ENCODE peak calls at places on chromosomes 5 and 9, in ten cellular contexts. One of them, this sample, is unnamed.

GRCh38 chr5:14286574-14287399 is 143.6 kb downstream of the TRIO start:
- DNase-seq in endothelial cell: no peak
- DNase-seq in CD8-positive, alpha-beta memory T cell: no peak
- DNase-seq in SHP77: no peak
- DNase-seq in NB4: no peak
- DNase-seq in hepatic stellate cell: no peak
- DNase-seq in NCI-H345: no peak
- DNase-seq in NCI-H1048: no peak
- DNase-seq in stimulated activated effector memory CD8-positive, alpha-beta T cell treated with anti-CD3 and anti-CD28 coated beads, Interleukin-12 subunit alpha, Interleukin-12 subunit beta, amount 100 ng/mL, for 72 hours: no peak
- DNase-seq in aorta: no peak
- DNase-seq in this sample: no peak

GRCh38 chr9:113621309-113621791 is 157.8 kb downstream of the RGS3 start:
- DNase-seq in endothelial cell: peak
- DNase-seq in CD8-positive, alpha-beta memory T cell: no peak
- DNase-seq in SHP77: no peak
- DNase-seq in NB4: no peak
- DNase-seq in hepatic stellate cell: peak
- DNase-seq in NCI-H345: no peak
- DNase-seq in NCI-H1048: no peak
- DNase-seq in stimulated activated effector memory CD8-positive, alpha-beta T cell treated with anti-CD3 and anti-CD28 coated beads, Interleukin-12 subunit alpha, Interleukin-12 subunit beta, amount 100 ng/mL, for 72 hours: no peak
- DNase-seq in aorta: peak
- DNase-seq in this sample: no peak

GRCh38 chr9:83330207-83331196 is 207.7 kb downstream of the FRMD3 start:
- DNase-seq in endothelial cell: no peak
- DNase-seq in CD8-positive, alpha-beta memory T cell: no peak
- DNase-seq in SHP77: peak
- DNase-seq in NB4: peak
- DNase-seq in hepatic stellate cell: no peak
- DNase-seq in NCI-H345: no peak
- DNase-seq in NCI-H1048: no peak
- DNase-seq in stimulated activated effector memory CD8-positive, alpha-beta T cell treated with anti-CD3 and anti-CD28 coated beads, Interleukin-12 subunit alpha, Interleukin-12 subunit beta, amount 100 ng/mL, for 72 hours: no peak
- DNase-seq in aorta: no peak
- DNase-seq in this sample: no peak

GRCh38 chr5:149455889-149456409 is 76.9 kb upstream of the IL17B start:
- DNase-seq in endothelial cell: no peak
- DNase-seq in CD8-positive, alpha-beta memory T cell: no peak
- DNase-seq in SHP77: peak
- DNase-seq in NB4: no peak
- DNase-seq in hepatic stellate cell: no peak
- DNase-seq in NCI-H345: no peak
- DNase-seq in NCI-H1048: no peak
- DNase-seq in stimulated activated effector memory CD8-positive, alpha-beta T cell treated with anti-CD3 and anti-CD28 coated beads, Interleukin-12 subunit alpha, Interleukin-12 subunit beta, amount 100 ng/mL, for 72 hours: no peak
- DNase-seq in aorta: no peak
- DNase-seq in this sample: no peak

GRCh38 chr9:97528529-97529230 is 27.2 kb downstream of the TMOD1 start:
- DNase-seq in endothelial cell: no peak
- DNase-seq in CD8-positive, alpha-beta memory T cell: no peak
- DNase-seq in SHP77: no peak
- DNase-seq in NB4: no peak
- DNase-seq in hepatic stellate cell: no peak
- DNase-seq in NCI-H345: no peak
- DNase-seq in NCI-H1048: no peak
- DNase-seq in stimulated activated effector memory CD8-positive, alpha-beta T cell treated with anti-CD3 and anti-CD28 coated beads, Interleukin-12 subunit alpha, Interleukin-12 subunit beta, amount 100 ng/mL, for 72 hours: no peak
- DNase-seq in aorta: no peak
- DNase-seq in this sample: no peak

GRCh38 chr9:16705121-16705604 is 165.3 kb downstream of the BNC2 start:
- DNase-seq in endothelial cell: peak
- DNase-seq in CD8-positive, alpha-beta memory T cell: no peak
- DNase-seq in SHP77: peak
- DNase-seq in NB4: no peak
- DNase-seq in hepatic stellate cell: peak
- DNase-seq in NCI-H345: peak
- DNase-seq in NCI-H1048: no peak
- DNase-seq in stimulated activated effector memory CD8-positive, alpha-beta T cell treated with anti-CD3 and anti-CD28 coated beads, Interleukin-12 subunit alpha, Interleukin-12 subunit beta, amount 100 ng/mL, for 72 hours: no peak
- DNase-seq in aorta: peak
- DNase-seq in this sample: no peak

GRCh38 chr5:176320577-176320976 is 41.0 kb downstream of the KIAA1191 start:
- DNase-seq in endothelial cell: no peak
- DNase-seq in CD8-positive, alpha-beta memory T cell: no peak
- DNase-seq in SHP77: no peak
- DNase-seq in NB4: no peak
- DNase-seq in hepatic stellate cell: no peak
- DNase-seq in NCI-H345: no peak
- DNase-seq in NCI-H1048: no peak
- DNase-seq in stimulated activated effector memory CD8-positive, alpha-beta T cell treated with anti-CD3 and anti-CD28 coated beads, Interleukin-12 subunit alpha, Interleukin-12 subunit beta, amount 100 ng/mL, for 72 hours: no peak
- DNase-seq in aorta: no peak
- DNase-seq in this sample: no peak

GRCh38 chr9:70614786-70615565 is 200.5 kb upstream of the KLF9 start:
- DNase-seq in endothelial cell: no peak
- DNase-seq in CD8-positive, alpha-beta memory T cell: no peak
- DNase-seq in SHP77: no peak
- DNase-seq in NB4: no peak
- DNase-seq in hepatic stellate cell: no peak
- DNase-seq in NCI-H345: no peak
- DNase-seq in NCI-H1048: no peak
- DNase-seq in stimulated activated effector memory CD8-positive, alpha-beta T cell treated with anti-CD3 and anti-CD28 coated beads, Interleukin-12 subunit alpha, Interleukin-12 subunit beta, amount 100 ng/mL, for 72 hours: no peak
- DNase-seq in aorta: no peak
- DNase-seq in this sample: no peak

GRCh38 chr9:2681981-2682380 is 35.3 kb upstream of the KCNV2 start:
- DNase-seq in endothelial cell: no peak
- DNase-seq in CD8-positive, alpha-beta memory T cell: no peak
- DNase-seq in SHP77: no peak
- DNase-seq in NB4: no peak
- DNase-seq in hepatic stellate cell: no peak
- DNase-seq in NCI-H345: no peak
- DNase-seq in NCI-H1048: no peak
- DNase-seq in stimulated activated effector memory CD8-positive, alpha-beta T cell treated with anti-CD3 and anti-CD28 coated beads, Interleukin-12 subunit alpha, Interleukin-12 subunit beta, amount 100 ng/mL, for 72 hours: no peak
- DNase-seq in aorta: no peak
- DNase-seq in this sample: no peak

GRCh38 chr5:127959152-127959764 is 124.3 kb upstream of the SLC12A2 start:
- DNase-seq in endothelial cell: peak
- DNase-seq in CD8-positive, alpha-beta memory T cell: no peak
- DNase-seq in SHP77: peak
- DNase-seq in NB4: no peak
- DNase-seq in hepatic stellate cell: no peak
- DNase-seq in NCI-H345: peak
- DNase-seq in NCI-H1048: peak
- DNase-seq in stimulated activated effector memory CD8-positive, alpha-beta T cell treated with anti-CD3 and anti-CD28 coated beads, Interleukin-12 subunit alpha, Interleukin-12 subunit beta, amount 100 ng/mL, for 72 hours: no peak
- DNase-seq in aorta: no peak
- DNase-seq in this sample: peak

GRCh38 chr9:133862585-133863041 is 124.5 kb upstream of the SARDH start:
- DNase-seq in endothelial cell: no peak
- DNase-seq in CD8-positive, alpha-beta memory T cell: no peak
- DNase-seq in SHP77: no peak
- DNase-seq in NB4: peak
- DNase-seq in hepatic stellate cell: no peak
- DNase-seq in NCI-H345: no peak
- DNase-seq in NCI-H1048: no peak
- DNase-seq in stimulated activated effector memory CD8-positive, alpha-beta T cell treated with anti-CD3 and anti-CD28 coated beads, Interleukin-12 subunit alpha, Interleukin-12 subunit beta, amount 100 ng/mL, for 72 hours: no peak
- DNase-seq in aorta: peak
- DNase-seq in this sample: no peak

GRCh38 chr5:56615750-56616149 is 199.6 kb upstream of the MAP3K1 start:
- DNase-seq in endothelial cell: no peak
- DNase-seq in CD8-positive, alpha-beta memory T cell: no peak
- DNase-seq in SHP77: no peak
- DNase-seq in NB4: no peak
- DNase-seq in hepatic stellate cell: no peak
- DNase-seq in NCI-H345: no peak
- DNase-seq in NCI-H1048: no peak
- DNase-seq in stimulated activated effector memory CD8-positive, alpha-beta T cell treated with anti-CD3 and anti-CD28 coated beads, Interleukin-12 subunit alpha, Interleukin-12 subunit beta, amount 100 ng/mL, for 72 hours: no peak
- DNase-seq in aorta: no peak
- DNase-seq in this sample: no peak

GRCh38 chr9:94945191-94946144 is 219.0 kb downstream of the AOPEP start:
- DNase-seq in endothelial cell: no peak
- DNase-seq in CD8-positive, alpha-beta memory T cell: no peak
- DNase-seq in SHP77: peak
- DNase-seq in NB4: peak
- DNase-seq in hepatic stellate cell: peak
- DNase-seq in NCI-H345: no peak
- DNase-seq in NCI-H1048: no peak
- DNase-seq in stimulated activated effector memory CD8-positive, alpha-beta T cell treated with anti-CD3 and anti-CD28 coated beads, Interleukin-12 subunit alpha, Interleukin-12 subunit beta, amount 100 ng/mL, for 72 hours: no peak
- DNase-seq in aorta: peak
- DNase-seq in this sample: no peak

GRCh38 chr5:1230551-1230950 is 5.4 kb downstream of the SLC6A18 start:
- DNase-seq in endothelial cell: no peak
- DNase-seq in CD8-positive, alpha-beta memory T cell: no peak
- DNase-seq in SHP77: no peak
- DNase-seq in NB4: no peak
- DNase-seq in hepatic stellate cell: no peak
- DNase-seq in NCI-H345: no peak
- DNase-seq in NCI-H1048: no peak
- DNase-seq in stimulated activated effector memory CD8-positive, alpha-beta T cell treated with anti-CD3 and anti-CD28 coated beads, Interleukin-12 subunit alpha, Interleukin-12 subunit beta, amount 100 ng/mL, for 72 hours: no peak
- DNase-seq in aorta: no peak
- DNase-seq in this sample: no peak

GRCh38 chr5:177497297-177498012 is at the start of gene PDLIM7:
- DNase-seq in endothelial cell: peak
- DNase-seq in CD8-positive, alpha-beta memory T cell: peak
- DNase-seq in SHP77: peak
- DNase-seq in NB4: peak
- DNase-seq in hepatic stellate cell: peak
- DNase-seq in NCI-H345: peak
- DNase-seq in NCI-H1048: peak
- DNase-seq in stimulated activated effector memory CD8-positive, alpha-beta T cell treated with anti-CD3 and anti-CD28 coated beads, Interleukin-12 subunit alpha, Interleukin-12 subunit beta, amount 100 ng/mL, for 72 hours: peak
- DNase-seq in aorta: peak
- DNase-seq in this sample: peak

GRCh38 chr5:38645508-38645907 is 89.1 kb upstream of the LIFR start:
- DNase-seq in endothelial cell: no peak
- DNase-seq in CD8-positive, alpha-beta memory T cell: no peak
- DNase-seq in SHP77: no peak
- DNase-seq in NB4: no peak
- DNase-seq in hepatic stellate cell: no peak
- DNase-seq in NCI-H345: no peak
- DNase-seq in NCI-H1048: no peak
- DNase-seq in stimulated activated effector memory CD8-positive, alpha-beta T cell treated with anti-CD3 and anti-CD28 coated beads, Interleukin-12 subunit alpha, Interleukin-12 subunit beta, amount 100 ng/mL, for 72 hours: no peak
- DNase-seq in aorta: no peak
- DNase-seq in this sample: no peak

GRCh38 chr5:90528704-90529233 is 615 bp downstream of the LYSMD3 start:
- DNase-seq in endothelial cell: no peak
- DNase-seq in CD8-positive, alpha-beta memory T cell: peak
- DNase-seq in SHP77: no peak
- DNase-seq in NB4: peak
- DNase-seq in hepatic stellate cell: peak
- DNase-seq in NCI-H345: no peak
- DNase-seq in NCI-H1048: no peak
- DNase-seq in stimulated activated effector memory CD8-positive, alpha-beta T cell treated with anti-CD3 and anti-CD28 coated beads, Interleukin-12 subunit alpha, Interleukin-12 subunit beta, amount 100 ng/mL, for 72 hours: peak
- DNase-seq in aorta: no peak
- DNase-seq in this sample: no peak

This sample was measured in NCI-H774.